ENCODE peak calls at places on chromosomes 12 and 14, in seven cellular contexts. A is neural progenitor cell, H is IMR-90, G is PC-3, E is fibroblast of lung, Y is K562, Q is hepatocyte. K is an unnamed sample. For H3K36me3, the result is how much of the 10 kb centered on the place peaks cover.

GRCh38 chr14:100469632-100470522 is 117.3 kb downstream of the BEGAIN start:
- DNase-seq in A (no peak), H (no peak), G (no peak), E (no peak), Y (no peak), Q (no peak), K (no peak)

GRCh38 chr12:14771651-14772137 is 31.6 kb downstream of the WBP11 start:
- DNase-seq in A (peak), H (no peak), G (no peak), E (no peak), Y (no peak), Q (no peak), K (peak)

GRCh38 chr12:12349711-12350665 is at the start of gene MANSC1:
- DNase-seq in A (peak), H (peak), G (peak), E (peak), Y (peak), Q (peak), K (no peak)

GRCh38 chr14:40368314-40368713 is 936.1 kb upstream of the FBXO33 start:
- DNase-seq in A (no peak), H (no peak), G (peak), E (peak), Y (no peak), Q (no peak), K (no peak)

GRCh38 chr14:94646481-94646880 is 34.3 kb downstream of the SERPINA3 start:
- DNase-seq in A (no peak), H (peak), G (no peak), E (peak), Y (no peak), Q (no peak), K (no peak)

GRCh38 chr12:10385181-10385613 is 4.6 kb downstream of the KLRK1 start:
- DNase-seq in A (no peak), H (peak), G (peak), E (peak), Y (no peak), Q (peak), K (no peak)

GRCh38 chr12:23954332-23954731 is 4.9 kb upstream of the SOX5 start:
- DNase-seq in A (no peak), H (peak), G (no peak), E (peak), Y (no peak), Q (no peak), K (no peak)

GRCh38 chr12:54585243-54585642 is 3.2 kb downstream of the PPP1R1A start:
- DNase-seq in A (no peak), H (no peak), G (no peak), E (no peak), Y (no peak), Q (no peak), K (no peak)

GRCh38 chr12:23222801-23223200 is 597.8 kb downstream of the ETNK1 start:
- DNase-seq in A (no peak), H (no peak), G (no peak), E (no peak), Y (no peak), Q (no peak), K (no peak)

GRCh38 chr14:26394114-26394855 is 203.5 kb downstream of the NOVA1 start:
- DNase-seq in A (peak), H (peak), G (peak), E (peak), Y (no peak), Q (no peak), K (no peak)

GRCh38 chr12:124776126-124776513 is 87.5 kb downstream of the SCARB1 start:
- DNase-seq in A (no peak), H (no peak), G (no peak), E (no peak), Y (no peak), Q (no peak), K (no peak)

GRCh38 chr12:42119085-42119633 is 25.5 kb downstream of the GXYLT1 start:
- DNase-seq in A (no peak), H (peak), G (peak), E (peak), Y (no peak), Q (no peak), K (no peak)

GRCh38 chr12:125272252-125272980 is 207.2 kb downstream of the AACS start:
- DNase-seq in A (peak), H (no peak), G (no peak), E (no peak), Y (no peak), Q (no peak), K (no peak)

GRCh38 chr14:100737526-100737925 is 10.8 kb downstream of the DLK1 start:
- DNase-seq in A (no peak), H (no peak), G (no peak), E (no peak), Y (no peak), Q (no peak), K (no peak)

GRCh38 chr12:80860206-80860605 is 77.5 kb downstream of the LIN7A start:
- DNase-seq in A (no peak), H (no peak), G (no peak), E (no peak), Y (no peak), Q (no peak), K (no peak)

GRCh38 chr14:103284574-103285467 is 49.2 kb upstream of the EIF5 start:
- DNase-seq in A (no peak), H (peak), G (peak), E (peak), Y (no peak), Q (no peak), K (no peak)

GRCh38 chr14:26870722-26871121 is 272.9 kb upstream of the NOVA1 start:
- DNase-seq in A (no peak), H (no peak), G (no peak), E (no peak), Y (no peak), Q (no peak), K (no peak)

GRCh38 chr14:60862283-60862682 is 118.6 kb downstream of the TRMT5 start:
- DNase-seq in A (no peak), H (no peak), G (peak), E (no peak), Y (no peak), Q (peak), K (no peak)

GRCh38 chr12:65372574-65372973 is 94.1 kb downstream of the MSRB3 start:
- DNase-seq in A (no peak), H (peak), G (no peak), E (no peak), Y (no peak), Q (no peak), K (no peak)

GRCh38 chr12:77940011-77940423 is 109.3 kb downstream of the NAV3 start:
- DNase-seq in A (no peak), H (peak), G (peak), E (peak), Y (no peak), Q (no peak), K (no peak)

GRCh38 chr14:67413806-67414769 is 2.1 kb upstream of the PLEK2 start:
- DNase-seq in A (no peak), H (peak), G (peak), E (peak), Y (peak), Q (peak), K (no peak)

GRCh38 chr12:62252576-62252975 is 7.6 kb upstream of the USP15 start:
- DNase-seq in A (no peak), H (peak), G (no peak), E (no peak), Y (no peak), Q (no peak), K (no peak)

GRCh38 chr12:102811125-102811737 is 105.8 kb downstream of the PAH start:
- DNase-seq in A (peak), H (no peak), G (peak), E (no peak), Y (peak), Q (peak), K (peak)

GRCh38 chr12:108315486-108316105 is 23.5 kb downstream of the CMKLR1 start:
- DNase-seq in A (no peak), H (no peak), G (no peak), E (no peak), Y (no peak), Q (no peak), K (no peak)

GRCh38 chr14:101876539-101876938 is 87.8 kb upstream of the DYNC1H1 start:
- DNase-seq in A (no peak), H (peak), G (no peak), E (peak), Y (no peak), Q (peak), K (peak)

GRCh38 chr12:9243999-9244649 is 35.9 kb upstream of the PZP start:
- DNase-seq in A (no peak), H (no peak), G (no peak), E (no peak), Y (no peak), Q (no peak), K (no peak)

GRCh38 chr12:81080431-81080983 is 2.6 kb downstream of the ACSS3 start:
- DNase-seq in A (no peak), H (peak), G (no peak), E (peak), Y (no peak), Q (no peak), K (no peak)

GRCh38 chr12:51848843-51849735 is 571 bp upstream of the FIGNL2 start:
- DNase-seq in A (peak), H (no peak), G (no peak), E (no peak), Y (peak), Q (peak), K (no peak)

GRCh38 chr12:16553457-16553856 is 52.5 kb downstream of the LMO3 start:
- DNase-seq in A (no peak), H (peak), G (no peak), E (peak), Y (no peak), Q (no peak), K (no peak)

GRCh38 chr12:76337583-76337982 is 10.6 kb downstream of the BBS10 start:
- DNase-seq in A (no peak), H (peak), G (peak), E (peak), Y (no peak), Q (no peak), K (no peak)

GRCh38 chr12:129903092-129903945 is 506 bp downstream of the TMEM132D start:
- DNase-seq in A (peak), H (no peak), G (no peak), E (peak), Y (no peak), Q (peak), K (no peak)

GRCh38 chr12:93113317-93114006 is 184.4 kb upstream of the EEA1 start:
- DNase-seq in A (no peak), H (no peak), G (no peak), E (no peak), Y (no peak), Q (no peak), K (no peak)

GRCh38 chr14:74018029-74018703 is 922 bp downstream of the ENTPD5 start:
- DNase-seq in A (no peak), H (peak), G (peak), E (peak), Y (no peak), Q (no peak), K (no peak)

GRCh38 chr12:4947297-4947696 is 37.6 kb downstream of the KCNA1 start:
- DNase-seq in A (peak), H (no peak), G (no peak), E (no peak), Y (no peak), Q (no peak), K (no peak)

GRCh38 chr14:100076133-100076532 is 10.9 kb downstream of the EVL start:
- DNase-seq in A (peak), H (peak), G (peak), E (no peak), Y (peak), Q (no peak), K (no peak)

GRCh38 chr14:100031506-100032281 is 33.5 kb upstream of the EVL start:
- DNase-seq in A (no peak), H (peak), G (peak), E (peak), Y (no peak), Q (peak), K (no peak)

GRCh38 chr12:95956557-95957145 is 13.5 kb downstream of the AMDHD1 start:
- DNase-seq in A (peak), H (no peak), G (no peak), E (no peak), Y (no peak), Q (no peak), K (no peak)

DNA sequence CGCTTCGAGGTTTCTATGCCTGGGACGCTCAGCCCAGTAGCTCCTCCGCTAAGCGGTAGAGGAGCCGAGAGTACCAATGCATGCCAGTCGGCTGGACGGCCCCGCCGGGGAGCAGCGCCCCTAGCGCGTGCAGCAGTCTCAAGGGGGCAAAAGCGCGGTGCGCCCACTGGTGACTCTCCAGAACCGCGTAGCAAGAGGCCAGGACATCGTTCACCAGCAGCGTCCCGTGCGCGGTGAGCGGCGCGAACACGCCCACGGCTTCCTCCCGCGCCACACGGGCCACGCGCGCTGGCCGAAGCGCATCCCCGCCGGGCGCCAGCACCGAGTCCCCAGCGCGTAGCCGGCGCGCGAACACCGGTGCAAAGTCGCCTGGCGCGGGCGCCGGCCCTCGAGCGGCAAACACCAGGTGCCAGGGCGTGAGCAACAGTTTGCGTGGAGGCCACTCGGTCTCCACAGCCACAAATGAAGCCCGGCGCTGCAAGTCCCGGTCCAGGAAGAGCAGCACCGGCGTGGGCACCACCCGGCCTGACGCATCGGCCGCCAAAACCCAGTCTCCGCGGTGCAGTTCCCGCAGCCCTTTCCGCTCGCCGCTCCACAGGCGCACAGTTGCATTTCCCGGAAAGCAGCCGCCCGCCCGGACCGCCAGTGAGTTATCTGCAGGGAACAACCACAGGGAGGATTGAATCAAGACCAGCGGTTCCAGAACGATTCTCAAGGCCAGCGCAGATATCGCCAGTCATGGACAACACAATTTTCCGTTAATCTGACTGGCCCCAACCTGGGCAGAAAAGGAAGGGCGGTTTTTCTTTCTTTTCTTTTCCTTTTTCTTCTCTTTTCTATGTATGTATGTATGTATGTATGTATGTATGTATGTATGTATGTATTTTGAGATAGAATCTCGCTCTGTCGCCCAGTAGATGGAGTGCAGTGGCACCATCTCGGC is 4.5 kb downstream of the DHH start:
- DNase-seq in A (peak), H (peak), G (peak), E (peak), Y (peak), Q (peak), K (peak)
- H2AFZ ChIP-seq in A (peak), H (peak), G (peak), E (peak), Y (peak), Q (no peak), K (no peak)

GRCh38 chr14:64113279-64113678 is 180.9 kb downstream of the ESR2 start:
- DNase-seq in A (no peak), H (no peak), G (peak), E (no peak), Y (no peak), Q (peak), K (no peak)
- H3K27ac ChIP-seq in A (no peak), H (no peak), G (no peak), E (no peak), Y (no peak), Q (peak), K (no peak)

DNA sequence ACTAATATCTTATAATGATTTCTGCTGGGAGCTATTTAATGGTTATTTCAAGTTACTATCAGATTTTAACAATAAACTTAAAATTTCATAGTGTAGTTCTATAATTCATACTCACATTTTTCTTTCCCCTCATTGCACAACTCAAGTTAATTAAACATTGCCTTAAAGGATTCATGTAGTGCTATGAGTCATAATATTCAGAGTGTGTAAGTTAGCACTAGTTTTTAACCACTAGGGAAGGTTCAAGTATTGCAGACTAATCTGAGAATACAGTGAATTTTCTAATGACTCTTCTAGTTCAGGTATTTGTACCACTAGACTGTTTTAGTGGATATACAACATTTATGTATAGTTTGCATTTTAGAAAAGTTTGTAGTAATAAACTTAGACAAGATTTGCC is 49.9 kb downstream of the FOXA1 start:
- DNase-seq in A (no peak), H (peak), G (no peak), E (no peak), Y (no peak), Q (no peak), K (no peak)
- H3K36me3 ChIP-seq in A (under half), H (under half), G (under half), E (under half), Y (under half), Q (under half), K (under half)

GRCh38 chr14:55446833-55447232 is 6.4 kb upstream of the TBPL2 start:
- DNase-seq in A (no peak), H (peak), G (peak), E (peak), Y (no peak), Q (peak), K (no peak)
- H2AFZ ChIP-seq in A (no peak), H (no peak), G (peak), E (peak), Y (no peak), Q (no peak), K (no peak)

GRCh38 chr14:105196228-105196960 is 15.3 kb upstream of the NUDT14 start:
- DNase-seq in A (peak), H (no peak), G (no peak), E (no peak), Y (peak), Q (no peak), K (no peak)
- H3K27ac ChIP-seq in A (no peak), H (no peak), G (no peak), E (no peak), Y (no peak), Q (no peak), K (no peak)

DNA sequence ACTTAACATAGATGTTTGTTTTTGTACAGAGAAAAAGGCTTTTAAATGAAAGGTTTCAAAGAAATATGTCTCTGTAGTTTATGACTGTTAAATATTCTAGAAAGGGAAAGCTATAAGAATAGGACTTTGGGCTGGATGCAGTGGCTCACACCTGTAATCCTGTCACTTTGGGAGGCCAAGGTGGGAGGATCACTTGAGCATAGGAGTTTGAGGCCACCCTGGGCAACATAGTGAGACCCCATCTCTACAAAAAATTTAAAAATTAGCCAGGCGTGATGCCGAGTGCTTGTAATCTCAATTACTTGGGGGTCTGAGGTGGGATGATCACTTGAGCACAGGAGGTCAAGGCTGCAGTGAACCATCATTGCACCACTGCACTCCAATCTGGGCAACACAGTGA is 11.4 kb downstream of the GPX2 start:
- DNase-seq in A (no peak), H (no peak), G (no peak), E (no peak), Y (no peak), Q (no peak), K (no peak)
- H3K36me3 ChIP-seq in A (under half), H (under half), G (under half), E (under half), Y (half or more), Q (under half), K (half or more)

GRCh38 chr12:52903855-52904508 is 894 bp downstream of the KRT8 start:
- DNase-seq in A (peak), H (no peak), G (peak), E (peak), Y (peak), Q (peak), K (no peak)
- H2AFZ ChIP-seq in A (no peak), H (peak), G (no peak), E (no peak), Y (peak), Q (no peak), K (no peak)

K was measured in OCI-LY7.